ENCODE peak calls at places on chromosomes 13 and 19, in seven cellular contexts. S, G, Z, U, W, J and D are unnamed samples.

GRCh38 chr13:108508263-108508662 is 121.1 kb upstream of the MYO16 start:
- DNase-seq in W (no peak), S (no peak), Z (no peak), J (no peak), G (no peak), U (no peak), D (peak)

GRCh38 chr19:3932931-3933810 is at the start of gene NMRK2:
- DNase-seq in S (no peak), U (no peak), W (no peak), J (no peak), Z (no peak), G (peak), D (no peak)

GRCh38 chr19:17021328-17021727 is 5.3 kb downstream of the CPAMD8 start:
- DNase-seq in U (no peak), G (no peak), Z (no peak), S (no peak), W (no peak), J (no peak), D (no peak)

GRCh38 chr19:18840288-18841260 is 8.8 kb downstream of the UPF1 start:
- DNase-seq in S (no peak), G (no peak), W (no peak), Z (no peak), J (no peak), U (no peak), D (no peak)

GRCh38 chr13:36919206-36919832 is 719 bp downstream of the SMAD9 start:
- DNase-seq in U (peak), G (peak), J (peak), S (no peak), W (peak), Z (no peak), D (peak)

GRCh38 chr13:47499358-47500150 is 501.5 kb downstream of the SUCLA2 start:
- DNase-seq in G (no peak), W (no peak), Z (peak), U (no peak), S (no peak), J (no peak), D (no peak)

GRCh38 chr19:44846455-44847143 is 502 bp downstream of the NECTIN2 start:
- DNase-seq in G (no peak), W (no peak), S (peak), U (no peak), J (peak), Z (no peak), D (no peak)

GRCh38 chr19:48695743-48696352 is at the start of gene FUT2:
- DNase-seq in G (no peak), J (peak), W (no peak), Z (no peak), U (no peak), S (no peak), D (no peak)

GRCh38 chr19:16386619-16387240 is 62.1 kb downstream of the KLF2 start:
- DNase-seq in U (peak), Z (peak), G (peak), J (no peak), S (no peak), W (no peak), D (peak)

GRCh38 chr13:105925496-105925895 is 610.0 kb downstream of the EFNB2 start:
- DNase-seq in U (no peak), S (no peak), Z (no peak), G (no peak), W (no peak), J (no peak), D (no peak)

GRCh38 chr19:31357315-31357673 is 8.1 kb upstream of the TSHZ3 start:
- DNase-seq in U (no peak), S (no peak), W (no peak), Z (no peak), J (no peak), G (no peak), D (no peak)
- TF ChIP-seq CTCF in U (no peak), S (no peak), W (no peak), Z (no peak), J (no peak), G (no peak), D (no peak)

GRCh38 chr19:47187797-47188196 is 43.2 kb downstream of the BBC3 start:
- DNase-seq in U (no peak), S (no peak), Z (no peak), W (no peak), G (no peak), J (peak), D (no peak)

GRCh38 chr19:47188507-47189033 is 42.4 kb downstream of the BBC3 start:
- DNase-seq in U (no peak), J (peak), G (no peak), W (no peak), Z (no peak), S (no peak), D (no peak)

GRCh38 chr19:47187023-47187655 is 43.9 kb downstream of the BBC3 start:
- DNase-seq in U (no peak), G (no peak), S (no peak), W (no peak), J (no peak), Z (no peak), D (no peak)

GRCh38 chr19:47183579-47183978 is 47.4 kb downstream of the BBC3 start:
- DNase-seq in Z (no peak), G (no peak), J (no peak), U (no peak), S (no peak), W (no peak), D (no peak)

GRCh38 chr19:47186337-47187022 is 44.5 kb downstream of the BBC3 start:
- DNase-seq in Z (no peak), U (no peak), G (peak), S (no peak), J (no peak), W (no peak), D (peak)
- TF ChIP-seq CTCF in Z (no peak), U (no peak), G (no peak), S (no peak), J (no peak), W (no peak), D (peak)

GRCh38 chr13:49439609-49440008 is 4.3 kb downstream of the CAB39L start:
- DNase-seq in G (no peak), W (no peak), J (no peak), U (no peak), S (no peak), Z (no peak), D (no peak)

GRCh38 chr13:49437705-49438104 is 6.2 kb downstream of the CAB39L start:
- DNase-seq in J (no peak), U (no peak), S (no peak), Z (no peak), W (no peak), G (no peak), D (no peak)

GRCh38 chr13:49435992-49436391 is 7.9 kb downstream of the CAB39L start:
- DNase-seq in G (no peak), J (no peak), W (no peak), U (no peak), S (no peak), Z (no peak), D (no peak)

GRCh38 chr13:49441312-49441711 is 2.6 kb downstream of the CAB39L start:
- DNase-seq in U (no peak), Z (no peak), G (no peak), W (no peak), J (no peak), S (no peak), D (no peak)

GRCh38 chr13:49436890-49437289 is 7.0 kb downstream of the CAB39L start:
- DNase-seq in W (peak), Z (no peak), G (no peak), J (no peak), U (peak), S (peak), D (no peak)
- TF ChIP-seq CTCF in W (peak), Z (peak), G (no peak), J (no peak), U (peak), S (no peak), D (no peak)

GRCh38 chr19:32771596-32771995 is 52.0 kb downstream of the TDRD12 start:
- DNase-seq in S (no peak), J (no peak), Z (no peak), U (no peak), G (no peak), W (no peak), D (no peak)
- TF ChIP-seq CTCF in S (no peak), J (no peak), Z (no peak), U (no peak), G (no peak), W (no peak), D (no peak)